ENCODE peak calls at places on chromosomes 13 and 19, in seven cellular contexts. P is bronchial epithelial cell; B is omental fat pad; H is mucosa of descending colon; A is cardiac muscle cell; X is CD8-positive, alpha-beta T cell; W is uterus. Q is an unnamed sample.

GRCh38 chr13:20713751-20714150 is 10.3 kb downstream of the IL17D start:
- DNase-seq in H (no peak), P (no peak), X (no peak), W (no peak), B (no peak), A (peak; percentile 52), Q (no peak)

GRCh38 chr19:22256856-22257255 is 29.4 kb upstream of the ZNF729 start:
- DNase-seq in W (no peak), P (no peak), H (no peak), A (no peak), B (no peak), X (no peak), Q (no peak)

GRCh38 chr13:94708031-94708571 is 4.2 kb downstream of the SOX21 start:
- DNase-seq in B (no peak), A (no peak), X (no peak), H (no peak), P (no peak), W (no peak), Q (no peak)

GRCh38 chr19:292951-293350 is 1.7 kb upstream of the PLPP2 start:
- DNase-seq in W (no peak), P (no peak), H (no peak), X (no peak), A (no peak), B (no peak), Q (no peak)

GRCh38 chr13:28049215-28049614 is 51.2 kb downstream of the FLT3 start:
- DNase-seq in A (no peak), W (no peak), X (no peak), H (no peak), P (no peak), B (no peak), Q (no peak)

GRCh38 chr13:49443327-49443688 is 556 bp downstream of the CAB39L start:
- DNase-seq in H (no peak), B (no peak), W (no peak), P (no peak), A (peak; percentile 52), X (no peak), Q (peak; percentile 40)

GRCh38 chr19:3234800-3235199 is 10.3 kb downstream of the CELF5 start:
- DNase-seq in W (no peak), B (no peak), H (no peak), P (no peak), A (no peak), X (no peak), Q (no peak)

GRCh38 chr19:58182577-58182988 is 278 bp upstream of the ZNF274 start:
- DNase-seq in X (peak; percentile 77), P (no peak), H (no peak), A (no peak), B (no peak), W (no peak), Q (no peak)

GRCh38 chr19:45094158-45094557 is 1.2 kb downstream of the PPP1R37 start:
- DNase-seq in X (no peak), H (no peak), B (no peak), P (no peak), A (no peak), W (no peak), Q (no peak)

GRCh38 chr13:27131202-27131623 is 40.4 kb downstream of the USP12 start:
- DNase-seq in X (peak; percentile 46), H (peak; percentile 41), W (no peak), A (peak; percentile 47), P (peak; percentile 99), B (no peak), Q (peak; percentile 96)

GRCh38 chr13:102847272-102848234 is 1.7 kb downstream of the ERCC5 start:
- DNase-seq in P (peak; percentile 44), A (peak; percentile 60), B (no peak), H (no peak), X (no peak), W (no peak), Q (peak; percentile 51)

GRCh38 chr19:2215281-2215751 is 20.8 kb downstream of the PLEKHJ1 start:
- DNase-seq in X (no peak), B (no peak), P (no peak), W (no peak), A (no peak), H (no peak), Q (no peak)

GRCh38 chr19:3398114-3398899 is 31.9 kb downstream of the NFIC start:
- DNase-seq in A (peak; percentile 36), W (peak; percentile 82), H (peak; percentile 71), B (no peak), X (no peak), P (peak; percentile 44), Q (peak; percentile 69)

GRCh38 chr19:37867831-37868230 is 38.6 kb downstream of the WDR87 start:
- DNase-seq in H (peak; percentile 4), B (no peak), X (no peak), A (peak; percentile 20), W (no peak), P (peak; percentile 86), Q (peak; percentile 85)

GRCh38 chr19:45404557-45405434 is at the start of gene PPP1R13L:
- DNase-seq in A (peak; percentile 80), B (peak; percentile 52), P (peak; percentile 90), H (peak; percentile 92), X (no peak), W (peak; percentile 75), Q (peak; percentile 98)

GRCh38 chr13:80814541-80814940 is 473.6 kb upstream of the SPRY2 start:
- DNase-seq in P (no peak), H (no peak), W (no peak), B (no peak), X (no peak), A (peak; percentile 60), Q (no peak)

GRCh38 chr13:19181621-19182485 is at the start of gene TUBA3C:
- DNase-seq in X (no peak), A (no peak), W (no peak), P (no peak), B (no peak), H (no peak), Q (no peak)

GRCh38 chr19:13842294-13843103 is 34.4 kb upstream of the NANOS3 start:
- DNase-seq in A (peak; percentile 84), W (peak; percentile 92), P (no peak), H (peak; percentile 87), B (no peak), X (peak; percentile 63), Q (peak; percentile 85)

GRCh38 chr19:16559896-16560295 is 12.3 kb downstream of the SLC35E1 start:
- DNase-seq in P (no peak), X (no peak), W (no peak), B (no peak), H (no peak), A (no peak), Q (no peak)

GRCh38 chr13:93549326-93549855 is 322.8 kb downstream of the GPC6 start:
- DNase-seq in X (no peak), W (no peak), H (no peak), A (peak; percentile 24), P (no peak), B (no peak), Q (no peak)

DNA sequence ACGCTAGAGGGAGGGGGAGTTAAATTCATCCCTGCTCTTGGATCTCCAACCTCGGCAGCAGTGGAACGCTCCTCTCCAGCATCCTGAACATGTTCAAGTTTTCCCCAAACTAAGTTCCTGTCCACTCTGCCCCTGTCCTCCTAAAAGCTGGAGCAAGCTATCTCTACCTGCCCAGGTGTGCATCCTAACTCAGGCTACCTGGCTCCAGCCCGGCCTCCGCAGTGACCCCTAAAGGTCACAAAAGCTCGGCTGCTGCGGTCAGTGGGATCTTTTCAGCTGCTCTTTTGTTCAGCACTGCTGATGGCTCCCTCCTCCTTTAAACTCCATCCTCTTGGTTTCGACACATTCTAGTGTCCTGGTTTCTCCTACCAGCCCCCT is 1.4 kb downstream of the DCUN1D2 start:
- DNase-seq in P (no peak), A (no peak), B (no peak), W (no peak), H (no peak), X (no peak), Q (no peak)
- TF ChIP-seq CTCF in P (no peak), A (peak; percentile 7), B (no peak), W (no peak), H (no peak), X (no peak), Q (no peak)

GRCh38 chr19:12772323-12772722 is 3.0 kb downstream of the HOOK2 start:
- DNase-seq in P (no peak), B (no peak), H (no peak), W (no peak), A (no peak), X (no peak), Q (no peak)

GRCh38 chr19:12770922-12771321 is 4.4 kb downstream of the HOOK2 start:
- DNase-seq in B (no peak), P (no peak), X (no peak), H (no peak), A (no peak), W (no peak), Q (no peak)

GRCh38 chr19:12774588-12775555 is at the start of gene HOOK2:
- DNase-seq in H (peak; percentile 98), P (peak; percentile 86), X (no peak), B (no peak), W (no peak), A (no peak), Q (peak; percentile 96)

GRCh38 chr19:12777217-12778019 is 2.1 kb upstream of the HOOK2 start:
- DNase-seq in H (peak; percentile 87), A (peak; percentile 84), X (peak; percentile 75), W (peak; percentile 83), P (no peak), B (no peak), Q (peak; percentile 75)

GRCh38 chr19:12773571-12773970 is 1.8 kb downstream of the HOOK2 start:
- DNase-seq in W (no peak), P (no peak), A (no peak), B (no peak), X (no peak), H (no peak), Q (peak; percentile 42)
- TF ChIP-seq CTCF in W (no peak), P (peak; percentile 38), A (peak; percentile 31), B (no peak), X (no peak), H (no peak), Q (peak; percentile 45)

DNA sequence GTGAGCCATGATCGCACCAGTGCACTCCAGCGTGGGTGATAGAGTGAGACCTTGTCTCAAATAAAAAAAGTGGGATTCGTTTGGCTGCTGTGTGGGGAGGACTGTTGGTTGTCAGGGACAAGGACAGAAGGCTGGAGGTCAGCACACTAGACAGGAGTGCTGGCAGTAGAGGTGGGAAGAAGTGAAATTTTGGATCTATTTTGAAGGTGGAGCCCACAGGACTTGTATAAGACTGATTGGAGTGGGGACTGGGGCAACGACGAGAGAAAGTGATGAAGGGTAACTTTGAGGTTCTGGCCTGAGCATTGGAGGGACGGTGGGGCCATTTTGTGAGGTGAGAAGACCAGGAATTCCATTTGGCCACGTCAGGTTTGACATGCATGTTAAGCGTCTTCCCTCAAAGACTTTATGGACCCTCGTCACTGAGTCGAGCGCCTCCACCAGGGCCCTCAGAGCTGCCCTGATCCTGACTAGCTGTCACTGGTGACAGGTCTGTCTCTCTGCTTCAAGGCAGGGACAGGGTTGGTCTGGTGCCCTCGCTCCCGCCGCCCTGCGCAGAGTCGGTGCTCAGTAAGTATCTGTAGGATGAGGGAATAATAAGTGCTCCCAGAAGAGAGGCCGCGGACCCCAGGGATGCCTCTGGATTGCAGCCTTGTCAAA is 673 bp downstream of the CTU1 start:
- DNase-seq in W (no peak), A (no peak), P (no peak), H (no peak), B (peak; percentile 31), X (no peak), Q (peak; percentile 36)
- TF ChIP-seq CTCF in W (no peak), A (no peak), P (peak; percentile 14), H (no peak), B (no peak), X (no peak), Q (no peak)

DNA sequence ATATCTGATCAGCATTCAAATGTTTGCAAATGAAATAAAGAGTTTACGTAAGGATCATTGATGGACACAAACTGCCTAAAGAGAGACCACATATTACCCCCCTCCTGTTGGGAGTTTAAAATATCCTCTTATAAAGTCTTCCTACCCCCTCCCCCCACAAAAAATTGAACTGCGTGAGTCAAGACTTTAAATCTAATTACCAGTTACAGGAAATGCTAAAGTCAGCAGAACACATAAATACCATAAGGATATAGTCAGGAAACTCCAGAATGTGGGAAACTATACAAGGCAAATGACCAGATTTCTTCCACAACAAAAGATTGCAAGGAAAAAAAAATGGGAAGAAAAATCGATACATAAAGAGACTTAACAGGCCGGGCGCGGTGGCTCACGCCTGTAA is 44.4 kb upstream of the FARP1 start:
- DNase-seq in H (no peak), B (no peak), W (no peak), P (no peak), X (no peak), A (peak; percentile 9), Q (no peak)
- TF ChIP-seq CTCF in H (no peak), B (no peak), W (no peak), P (no peak), X (no peak), A (no peak), Q (no peak)

Q was measured in epithelial cell of esophagus.